ENCODE peak calls at places on chromosomes 7 and 10, in seven cellular contexts. T is suprapubic skin, S is body of pancreas, U is BE2C, A is uterus, E is psoas muscle, X is AG10803. R is an unnamed sample.
A peak's percentile ranks its signal among the peaks of the same experiment; 100 is the strongest.

GRCh38 chr7:102425639-102426267 is 7.6 kb upstream of the ORAI2 start:
- DNase-seq in U (no peak), A (no peak), T (no peak), X (no peak), E (peak; percentile 69), S (no peak), R (peak; percentile 77)

GRCh38 chr7:74479066-74479781 is 25.5 kb downstream of the GTF2IRD1 start:
- DNase-seq in A (peak; percentile 54), T (no peak), E (peak; percentile 81), U (no peak), X (peak; percentile 10), S (peak; percentile 60), R (no peak)

GRCh38 chr10:58963723-58964124 is 212.7 kb upstream of the PHYHIPL start:
- DNase-seq in S (peak; percentile 17), A (no peak), X (no peak), E (no peak), U (no peak), T (no peak), R (no peak)

GRCh38 chr7:152949198-152949597 is 189.6 kb downstream of the ACTR3B start:
- DNase-seq in X (no peak), E (no peak), U (no peak), A (no peak), T (no peak), S (no peak), R (no peak)

GRCh38 chr7:133695976-133696531 is 431.1 kb upstream of the LRGUK start:
- DNase-seq in X (no peak), A (no peak), E (no peak), U (no peak), T (no peak), S (no peak), R (no peak)

GRCh38 chr7:26865094-26865388 is 651 bp upstream of the SKAP2 start:
- DNase-seq in E (no peak), U (no peak), T (peak; percentile 85), A (no peak), S (no peak), X (no peak), R (peak; percentile 58)

GRCh38 chr10:12165992-12166775 is 29.5 kb downstream of the NUDT5 start:
- DNase-seq in T (no peak), U (peak; percentile 42), X (no peak), A (no peak), S (no peak), E (no peak), R (no peak)

GRCh38 chr10:42783181-42783549 is 570 bp downstream of the BMS1 start:
- DNase-seq in T (no peak), X (peak; percentile 41), U (peak; percentile 18), E (peak; percentile 48), A (no peak), S (peak; percentile 10), R (no peak)

GRCh38 chr10:44071479-44071878 is 313.4 kb downstream of the CXCL12 start:
- DNase-seq in U (no peak), E (no peak), X (peak; percentile 97), A (no peak), T (no peak), S (no peak), R (no peak)

GRCh38 chr7:102985176-102985783 is 72.5 kb downstream of the LRRC17 start:
- DNase-seq in S (no peak), U (no peak), T (no peak), A (no peak), X (no peak), E (no peak), R (no peak)

DNA sequence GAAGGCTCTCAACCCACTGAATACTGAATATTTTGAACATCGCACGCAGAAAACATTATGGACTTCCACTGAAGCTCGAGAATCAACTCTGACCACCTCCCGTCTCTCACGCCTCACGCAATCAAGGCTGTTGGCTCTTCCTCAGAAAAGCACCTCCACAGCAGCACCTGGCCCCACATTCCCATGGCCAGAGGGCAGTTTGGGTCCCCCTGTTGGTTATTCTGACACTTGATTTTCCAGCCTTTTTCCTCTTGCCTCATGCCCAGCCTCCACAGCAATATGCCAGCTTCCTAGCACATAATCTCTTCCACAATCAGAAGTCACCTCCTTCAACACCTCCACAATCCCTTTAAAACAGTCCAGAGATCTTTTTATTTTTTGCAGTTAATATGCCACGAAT is 55.9 kb downstream of the SVOPL start:
- DNase-seq in X (no peak), S (peak; percentile 36), T (no peak), U (no peak), A (no peak), E (no peak), R (no peak)
- TF ChIP-seq CTCF in X (no peak), S (no peak), T (no peak), U (peak; percentile 38), A (no peak), E (no peak), R (no peak)

GRCh38 chr7:111308691-111309090 is 217.8 kb downstream of the LRRN3 start:
- DNase-seq in A (no peak), E (no peak), U (no peak), T (no peak), S (no peak), X (no peak), R (no peak)

DNA sequence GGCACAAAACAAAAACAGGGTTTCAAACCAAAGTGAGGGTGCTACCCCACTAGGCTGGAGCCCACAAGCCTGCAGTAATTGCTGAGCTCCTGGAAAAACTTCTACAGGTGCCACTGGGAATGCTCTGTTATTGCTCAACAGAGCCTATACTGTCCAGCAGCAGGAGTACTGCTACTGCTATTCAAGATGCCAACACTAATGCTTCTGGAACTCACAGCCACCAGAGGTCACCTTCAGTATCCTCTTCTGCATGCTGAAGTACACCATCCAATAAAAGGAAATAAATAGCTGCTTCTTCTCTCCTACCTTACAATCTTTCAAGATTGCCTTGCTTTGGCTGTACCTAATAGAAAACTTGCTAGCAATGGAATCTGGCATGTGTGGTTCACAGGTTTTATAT is 222.0 kb downstream of the LRRN3 start:
- DNase-seq in U (peak; percentile 12), E (no peak), T (no peak), X (peak; percentile 18), S (no peak), A (no peak), R (no peak)
- TF ChIP-seq CTCF in U (peak; percentile 22), E (no peak), T (no peak), X (peak; percentile 24), S (no peak), A (no peak), R (no peak)

GRCh38 chr10:27723436-27723835 is 22.2 kb downstream of the MKX start:
- DNase-seq in T (no peak), S (no peak), A (no peak), X (peak; percentile 100), U (no peak), E (no peak), R (no peak)

GRCh38 chr10:27730041-27730440 is 15.6 kb downstream of the MKX start:
- DNase-seq in S (no peak), T (no peak), U (no peak), X (no peak), A (no peak), E (no peak), R (no peak)

GRCh38 chr10:27719052-27719451 is 26.6 kb downstream of the MKX start:
- DNase-seq in A (no peak), S (no peak), U (no peak), X (peak; percentile 58), E (no peak), T (no peak), R (no peak)

GRCh38 chr10:27720529-27720928 is 25.1 kb downstream of the MKX start:
- DNase-seq in S (no peak), E (no peak), X (peak; percentile 51), A (no peak), T (no peak), U (no peak), R (no peak)

GRCh38 chr10:27724287-27724686 is 21.3 kb downstream of the MKX start:
- DNase-seq in U (no peak), E (no peak), A (no peak), S (no peak), T (no peak), X (peak; percentile 60), R (no peak)
- TF ChIP-seq CTCF in U (peak; percentile 23), E (no peak), A (no peak), S (no peak), T (no peak), X (peak; percentile 50), R (no peak)

GRCh38 chr10:83925133-83925532 is 214.2 kb upstream of the GHITM start:
- DNase-seq in U (no peak), S (no peak), A (no peak), X (no peak), E (no peak), T (no peak), R (no peak)

GRCh38 chr10:83922246-83922860 is 217.0 kb upstream of the GHITM start:
- DNase-seq in S (no peak), T (no peak), A (no peak), X (no peak), E (no peak), U (no peak), R (no peak)

GRCh38 chr10:83917519-83918506 is 221.5 kb upstream of the GHITM start:
- DNase-seq in E (peak; percentile 53), S (no peak), A (no peak), U (peak; percentile 63), T (no peak), X (no peak), R (peak; percentile 63)

GRCh38 chr10:83915801-83916200 is 223.5 kb upstream of the GHITM start:
- DNase-seq in U (no peak), A (no peak), S (no peak), X (no peak), E (no peak), T (no peak), R (no peak)

DNA sequence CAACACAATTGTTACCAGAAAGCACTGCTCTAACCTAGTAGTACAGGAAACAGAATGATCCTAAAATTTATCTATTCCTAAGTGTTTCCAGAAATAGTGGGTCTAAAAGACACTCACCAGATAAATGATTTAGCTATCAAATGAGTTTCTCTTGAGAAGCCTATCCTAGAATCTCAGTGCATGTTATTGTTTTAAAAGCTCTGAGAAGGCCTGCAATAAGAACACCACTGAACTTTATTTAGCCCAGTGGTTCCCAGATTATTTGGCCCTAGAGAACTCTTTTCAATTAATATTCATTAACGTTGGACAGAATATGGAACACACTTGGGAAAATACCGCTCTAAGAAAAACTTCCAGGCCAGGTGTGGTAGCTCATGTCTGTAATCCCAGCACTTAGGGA is 220.1 kb upstream of the GHITM start:
- DNase-seq in S (no peak), X (no peak), U (no peak), T (no peak), A (no peak), E (no peak), R (no peak)
- TF ChIP-seq CTCF in S (no peak), X (no peak), U (no peak), T (no peak), A (no peak), E (no peak), R (no peak)

DNA sequence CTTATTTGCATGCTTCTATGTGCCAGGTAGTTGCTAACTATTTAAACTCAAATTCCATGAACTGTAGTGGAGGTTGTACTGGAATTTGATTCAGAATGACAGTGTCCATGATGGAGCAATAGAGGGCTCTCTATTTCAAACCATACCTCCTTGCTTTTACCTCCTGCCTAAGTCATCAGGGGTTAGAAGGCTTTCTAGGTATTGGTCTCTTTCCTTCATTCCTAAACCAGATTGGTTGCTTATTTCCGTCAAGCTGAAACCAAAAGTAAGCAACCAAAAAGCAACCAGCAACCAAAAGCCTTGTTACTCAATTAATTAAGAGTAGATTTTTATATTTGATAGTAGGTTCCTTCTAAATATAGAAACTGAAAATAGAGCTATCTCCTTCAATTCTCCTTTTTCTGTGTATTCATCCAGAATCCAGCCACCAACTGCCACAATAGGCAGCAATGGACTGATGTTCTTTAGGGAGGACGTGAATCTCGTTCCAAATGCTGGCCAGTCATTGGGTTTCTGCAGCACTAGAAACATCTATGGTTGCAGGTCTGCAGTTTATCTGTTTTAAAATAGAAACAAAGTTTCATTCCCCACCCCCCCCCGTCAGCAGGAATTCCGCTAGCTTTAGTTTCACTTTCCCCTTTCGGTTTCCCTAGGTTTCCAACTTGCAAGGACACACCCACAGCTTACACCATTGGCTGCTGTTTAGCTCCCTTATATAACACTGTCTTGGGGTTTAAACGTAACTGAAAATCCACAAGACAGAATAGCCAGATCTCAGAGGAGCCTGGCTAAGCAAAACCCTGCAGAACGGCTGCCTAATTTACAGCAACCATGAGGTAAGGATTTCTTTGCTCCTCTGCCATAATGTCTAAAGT is at the start of gene IFIT1:
- DNase-seq in E (no peak), U (peak; percentile 32), A (peak; percentile 82), X (peak; percentile 93), T (no peak), S (peak; percentile 62), R (no peak)
- TF ChIP-seq CTCF in E (no peak), U (peak; percentile 3), A (no peak), X (no peak), T (no peak), S (no peak), R (no peak)